ENCODE peak calls at places on chromosome 4, in ten cellular contexts. D, W, H, Q, F, S, N, Z, R and C are unnamed samples.

GRCh38 chr4:4801013-4801412 is 58.5 kb upstream of the MSX1 start:
- DNase-seq in D (no peak), W (no peak), H (no peak), Q (no peak), F (no peak), S (no peak), N (no peak), Z (no peak), R (no peak), C (no peak)

GRCh38 chr4:154467886-154468285 is 23.7 kb downstream of the DCHS2 start:
- DNase-seq in D (no peak), W (no peak), H (no peak), Q (no peak), F (no peak), S (no peak), N (no peak), Z (no peak), R (no peak), C (no peak)

GRCh38 chr4:46950826-46951225 is 41.8 kb upstream of the COX7B2 start:
- DNase-seq in D (no peak), W (no peak), H (no peak), Q (no peak), F (no peak), S (no peak), N (no peak), Z (no peak), R (no peak), C (no peak)

GRCh38 chr4:99027304-99027703 is 31.8 kb downstream of the METAP1 start:
- DNase-seq in D (no peak), W (no peak), H (no peak), Q (no peak), F (no peak), S (no peak), N (no peak), Z (no peak), R (no peak), C (no peak)

GRCh38 chr4:116018831-116019230 is 905.4 kb upstream of the NDST4 start:
- DNase-seq in D (no peak), W (no peak), H (no peak), Q (no peak), F (no peak), S (no peak), N (no peak), Z (no peak), R (no peak), C (no peak)

GRCh38 chr4:173169428-173170209 is 1.0 kb downstream of the GALNT7 start:
- DNase-seq in D (peak; percentile 19), W (peak; percentile 87), H (peak; percentile 53), Q (peak; percentile 82), F (peak; percentile 79), S (peak; percentile 86), N (peak; percentile 78), Z (peak; percentile 86), R (peak; percentile 70), C (no peak)

GRCh38 chr4:97139796-97140195 is 1003.5 kb downstream of the STPG2 start:
- DNase-seq in D (no peak), W (no peak), H (no peak), Q (no peak), F (no peak), S (no peak), N (no peak), Z (peak; percentile 67), R (peak; percentile 36), C (no peak)

GRCh38 chr4:144179152-144179739 is 38.7 kb upstream of the GYPA start:
- DNase-seq in D (no peak), W (no peak), H (no peak), Q (no peak), F (no peak), S (no peak), N (no peak), Z (no peak), R (no peak), C (no peak)

GRCh38 chr4:185833055-185833598 is 21.1 kb upstream of the SORBS2 start:
- DNase-seq in D (no peak), W (peak; percentile 59), H (no peak), Q (no peak), F (peak; percentile 45), S (no peak), N (no peak), Z (no peak), R (no peak), C (no peak)

GRCh38 chr4:128354205-128354821 is 66.7 kb upstream of the PGRMC2 start:
- DNase-seq in D (no peak), W (no peak), H (no peak), Q (no peak), F (peak; percentile 46), S (no peak), N (no peak), Z (no peak), R (no peak), C (no peak)

GRCh38 chr4:175705407-175705806 is 106.7 kb downstream of the GPM6A start:
- DNase-seq in D (no peak), W (peak; percentile 80), H (no peak), Q (no peak), F (peak; percentile 73), S (no peak), N (peak; percentile 28), Z (peak; percentile 73), R (no peak), C (no peak)

GRCh38 chr4:78588894-78589545 is 37.5 kb downstream of the ANXA3 start:
- DNase-seq in D (no peak), W (no peak), H (no peak), Q (no peak), F (no peak), S (no peak), N (no peak), Z (no peak), R (no peak), C (no peak)

GRCh38 chr4:39820186-39820585 is 122.2 kb downstream of the UBE2K start:
- DNase-seq in D (no peak), W (peak; percentile 72), H (no peak), Q (no peak), F (no peak), S (no peak), N (no peak), Z (peak; percentile 74), R (no peak), C (no peak)

GRCh38 chr4:7195546-7196282 is 3.4 kb downstream of the SORCS2 start:
- DNase-seq in D (no peak), W (no peak), H (no peak), Q (no peak), F (peak; percentile 38), S (no peak), N (no peak), Z (peak; percentile 36), R (no peak), C (no peak)

GRCh38 chr4:125838924-125839323 is 524.2 kb downstream of the FAT4 start:
- DNase-seq in D (no peak), W (no peak), H (no peak), Q (no peak), F (no peak), S (no peak), N (no peak), Z (no peak), R (no peak), C (no peak)

GRCh38 chr4:40916880-40917279 is 167.1 kb downstream of the NSUN7 start:
- DNase-seq in D (no peak), W (peak; percentile 44), H (no peak), Q (peak; percentile 67), F (peak; percentile 47), S (peak; percentile 77), N (no peak), Z (peak; percentile 92), R (peak; percentile 70), C (no peak)

GRCh38 chr4:2051086-2051485 is 8.0 kb upstream of the NAT8L start:
- DNase-seq in D (no peak), W (peak; percentile 1), H (no peak), Q (no peak), F (no peak), S (peak; percentile 47), N (no peak), Z (peak; percentile 37), R (no peak), C (no peak)

GRCh38 chr4:99323761-99324160 is 2.6 kb upstream of the ADH1B start:
- DNase-seq in D (no peak), W (no peak), H (no peak), Q (no peak), F (no peak), S (no peak), N (no peak), Z (no peak), R (no peak), C (no peak)

GRCh38 chr4:1249731-1250526 is 999 bp upstream of the CTBP1 start:
- DNase-seq in D (no peak), W (no peak), H (peak; percentile 49), Q (peak; percentile 62), F (peak; percentile 68), S (peak; percentile 81), N (peak; percentile 64), Z (peak; percentile 76), R (peak; percentile 26), C (no peak)